ENCODE peak calls at places on chromosome 20, in four cellular contexts. S is activated B cell treated with CpG ODN at 0.5 μM for 24 hours; D is naive thymus-derived CD4-positive, alpha-beta T cell; X is stimulated activated naive B cell treated with anti-CD40 and anti-IgM and Interleukin-4, amounts not matched to agents 10 μg/mL and 1 μg/mL and 100 μg/mL, for 72 hours. Z is an unnamed sample.

GRCh38 chr20:62860924-62861691 is 514 bp downstream of the TCFL5 start:
- DNase-seq in D (peak; percentile 58), X (no peak), S (peak; percentile 50), Z (no peak)

GRCh38 chr20:444117-444516 is 18.2 kb downstream of the TBC1D20 start:
- DNase-seq in X (no peak), S (no peak), D (no peak), Z (no peak)

GRCh38 chr20:62156592-62157386 is 13.2 kb downstream of the SS18L1 start:
- DNase-seq in D (peak; percentile 69), S (peak; percentile 58), X (peak; percentile 51), Z (no peak)

GRCh38 chr20:45157977-45158376 is 16.7 kb upstream of the PI3 start:
- DNase-seq in X (no peak), S (no peak), D (no peak), Z (no peak)

GRCh38 chr20:53829086-53829703 is 235.6 kb upstream of the ZNF217 start:
- DNase-seq in D (no peak), S (no peak), X (no peak), Z (no peak)

GRCh38 chr20:6509375-6509774 is 258.1 kb upstream of the BMP2 start:
- DNase-seq in S (no peak), X (no peak), D (no peak), Z (no peak)

GRCh38 chr20:59157961-59158541 is 5.6 kb upstream of the ZNF831 start:
- DNase-seq in X (no peak), D (no peak), S (no peak), Z (no peak)

GRCh38 chr20:62063601-62063980 is 2.1 kb downstream of the TAF4 start:
- DNase-seq in D (no peak), S (no peak), X (no peak), Z (no peak)

GRCh38 chr20:63858393-63859165 is 2.7 kb upstream of the ABHD16B start:
- DNase-seq in S (no peak), X (no peak), D (no peak), Z (no peak)

GRCh38 chr20:57672164-57672563 is 37.7 kb downstream of the PMEPA1 start:
- DNase-seq in S (no peak), D (no peak), X (peak; percentile 60), Z (no peak)

GRCh38 chr20:16612708-16613107 is 39.5 kb upstream of the KIF16B start:
- DNase-seq in D (no peak), S (no peak), X (no peak), Z (no peak)

GRCh38 chr20:59033093-59033492 is 958 bp upstream of the ATP5F1E start:
- DNase-seq in D (no peak), S (no peak), X (no peak), Z (no peak)

GRCh38 chr20:44104807-44105517 is 82.0 kb downstream of the JPH2 start:
- DNase-seq in S (no peak), D (no peak), X (no peak), Z (no peak)

GRCh38 chr20:4869290-4870193 is 131.8 kb downstream of the SLC23A2 start:
- DNase-seq in S (no peak), X (no peak), D (peak; percentile 51), Z (no peak)

GRCh38 chr20:50592282-50593004 is 82.3 kb downstream of the PTPN1 start:
- DNase-seq in S (no peak), X (no peak), D (no peak), Z (no peak)

GRCh38 chr20:12570371-12570770 is 438.4 kb upstream of the SPTLC3 start:
- DNase-seq in D (no peak), X (no peak), S (no peak), Z (no peak)

GRCh38 chr20:58695084-58695722 is 2.6 kb downstream of the NPEPL1 start:
- DNase-seq in X (no peak), S (no peak), D (no peak), Z (no peak)

GRCh38 chr20:11716239-11716944 is 201.3 kb upstream of the BTBD3 start:
- DNase-seq in X (peak; percentile 5), S (no peak), D (no peak), Z (no peak)

GRCh38 chr20:36629719-36630340 is 16.2 kb downstream of the SLA2 start:
- DNase-seq in D (peak; percentile 45), S (no peak), X (no peak), Z (no peak)

GRCh38 chr20:60630609-60631008 is 621.5 kb upstream of the CDH4 start:
- DNase-seq in S (no peak), D (no peak), X (no peak), Z (no peak)

GRCh38 chr20:61940976-61941720 is 124.5 kb downstream of the TAF4 start:
- DNase-seq in D (no peak), X (no peak), S (no peak), Z (no peak)

GRCh38 chr20:49245921-49246740 is 26.9 kb downstream of the DDX27 start:
- DNase-seq in S (no peak), X (peak; percentile 15), D (peak; percentile 17), Z (no peak)

GRCh38 chr20:45218133-45218532 is 3.0 kb upstream of the SEMG2 start:
- DNase-seq in S (no peak), X (no peak), D (no peak), Z (no peak)

GRCh38 chr20:7841967-7842301 is 98.3 kb downstream of the HAO1 start:
- DNase-seq in X (no peak), S (no peak), D (no peak), Z (no peak)

GRCh38 chr20:62771396-62772102 is 24.7 kb upstream of the MRGBP start:
- DNase-seq in S (no peak), X (no peak), D (no peak), Z (no peak)

GRCh38 chr20:49112596-49113274 is 66.6 kb downstream of the CSE1L start:
- DNase-seq in S (no peak), D (no peak), X (no peak), Z (no peak)

GRCh38 chr20:57398901-57399535 is 7.8 kb downstream of the RBM38 start:
- DNase-seq in S (peak; percentile 36), D (no peak), X (no peak), Z (no peak)

GRCh38 chr20:24694157-24694726 is 224.8 kb downstream of the SYNDIG1 start:
- DNase-seq in D (no peak), X (no peak), S (no peak), Z (no peak)

GRCh38 chr20:31998246-31998645 is 12.0 kb upstream of the CCM2L start:
- DNase-seq in D (no peak), X (no peak), S (no peak), Z (no peak)

GRCh38 chr20:42118001-42118400 is 499.8 kb upstream of the CHD6 start:
- DNase-seq in D (no peak), X (no peak), S (no peak), Z (no peak)

GRCh38 chr20:24163501-24163900 is 174.9 kb upstream of the GGTLC1 start:
- DNase-seq in S (no peak), X (no peak), D (no peak), Z (no peak)

GRCh38 chr20:57301026-57301425 is 28.6 kb upstream of the SPO11 start:
- DNase-seq in S (no peak), X (no peak), D (no peak), Z (no peak)

GRCh38 chr20:25233016-25233772 is 14.7 kb upstream of the PYGB start:
- DNase-seq in S (no peak), D (no peak), X (no peak), Z (no peak)

Z was measured in GM12864.